ENCODE peak calls at places on chromosome 16, in five cellular contexts. One of them, this sample, is unnamed.

GRCh38 chr16:80984124-80984892 is 22.4 kb downstream of the CMC2 start:
- DNase-seq in uterus: no peak
- DNase-seq in H9: no peak
- DNase-seq in germinal center: no peak
- DNase-seq in psoas muscle: no peak
- DNase-seq in this sample: no peak

GRCh38 chr16:72120026-72120425 is 26.4 kb downstream of the DHX38 start:
- DNase-seq in uterus: no peak
- DNase-seq in psoas muscle: no peak
- DNase-seq in H9: no peak
- DNase-seq in germinal center: no peak
- DNase-seq in this sample: no peak

GRCh38 chr16:4633910-4634635 is 9.4 kb downstream of the MGRN1 start:
- DNase-seq in psoas muscle: no peak
- DNase-seq in H9: no peak
- DNase-seq in germinal center: no peak
- DNase-seq in uterus: no peak
- DNase-seq in this sample: no peak

GRCh38 chr16:554640-555413 is 5.4 kb upstream of the PRR35 start:
- DNase-seq in H9: no peak
- DNase-seq in psoas muscle: peak
- DNase-seq in uterus: no peak
- DNase-seq in germinal center: no peak
- DNase-seq in this sample: no peak

GRCh38 chr16:8567355-8568230 is 22.7 kb downstream of the TMEM114 start:
- DNase-seq in germinal center: peak
- DNase-seq in uterus: peak
- DNase-seq in psoas muscle: peak
- DNase-seq in H9: peak
- DNase-seq in this sample: peak

GRCh38 chr16:6957676-6958075 is 375.0 kb upstream of the RBFOX1 start:
- DNase-seq in H9: no peak
- DNase-seq in uterus: no peak
- DNase-seq in psoas muscle: no peak
- DNase-seq in germinal center: no peak
- DNase-seq in this sample: no peak

GRCh38 chr16:3175157-3176153 is 12.5 kb upstream of the OR1F1 start:
- DNase-seq in germinal center: no peak
- DNase-seq in uterus: no peak
- DNase-seq in H9: peak
- DNase-seq in psoas muscle: no peak
- DNase-seq in this sample: no peak

GRCh38 chr16:27730703-27731220 is 180.8 kb downstream of the KATNIP start:
- DNase-seq in uterus: no peak
- DNase-seq in germinal center: no peak
- DNase-seq in psoas muscle: no peak
- DNase-seq in H9: no peak
- DNase-seq in this sample: no peak

GRCh38 chr16:81315271-81316175 is 761 bp downstream of the GAN start:
- DNase-seq in H9: no peak
- DNase-seq in psoas muscle: peak
- DNase-seq in germinal center: peak
- DNase-seq in uterus: peak
- DNase-seq in this sample: peak

GRCh38 chr16:54503436-54503835 is 216.8 kb upstream of the IRX3 start:
- DNase-seq in germinal center: no peak
- DNase-seq in H9: no peak
- DNase-seq in psoas muscle: no peak
- DNase-seq in uterus: no peak
- DNase-seq in this sample: no peak

GRCh38 chr16:15950167-15950854 is 895 bp downstream of the ABCC1 start:
- DNase-seq in psoas muscle: no peak
- DNase-seq in H9: no peak
- DNase-seq in uterus: peak
- DNase-seq in germinal center: peak
- DNase-seq in this sample: peak

GRCh38 chr16:46974352-46974751 is 878 bp upstream of the DNAJA2 start:
- DNase-seq in germinal center: peak
- DNase-seq in H9: no peak
- DNase-seq in psoas muscle: no peak
- DNase-seq in uterus: no peak
- DNase-seq in this sample: peak

GRCh38 chr16:57760357-57761160 is 25.0 kb downstream of the KATNB1 start:
- DNase-seq in germinal center: no peak
- DNase-seq in psoas muscle: peak
- DNase-seq in uterus: no peak
- DNase-seq in H9: peak
- DNase-seq in this sample: no peak

GRCh38 chr16:64362193-64362592 is 759.7 kb downstream of the CDH11 start:
- DNase-seq in germinal center: no peak
- DNase-seq in psoas muscle: no peak
- DNase-seq in uterus: no peak
- DNase-seq in H9: no peak
- DNase-seq in this sample: no peak